ENCODE peak calls at places on chromosome 16, in seven cellular contexts. N is bronchial epithelial cell, J is uterus, C is SK-N-SH, B is endodermal cell, S is lower leg skin, W is brain microvascular endothelial cell. K is an unnamed sample.

GRCh38 chr16:57111420-57111819 is 19.0 kb downstream of the CPNE2 start:
- DNase-seq in B (no peak), C (no peak), N (no peak), S (no peak), J (no peak), W (no peak), K (no peak)

GRCh38 chr16:27595461-27595860 is 45.5 kb downstream of the KATNIP start:
- DNase-seq in B (no peak), J (no peak), C (no peak), S (no peak), W (no peak), N (no peak), K (no peak)

GRCh38 chr16:67184453-67185002 is 765 bp upstream of the MATCAP1 start:
- DNase-seq in B (peak; percentile 76), C (peak; percentile 76), J (no peak), W (no peak), S (no peak), N (no peak), K (peak; percentile 52)

GRCh38 chr16:16063685-16064084 is 114.3 kb downstream of the ABCC1 start:
- DNase-seq in S (no peak), J (no peak), W (no peak), C (no peak), N (no peak), B (no peak), K (no peak)

GRCh38 chr16:87246269-87247065 is 70.7 kb downstream of the C16orf95 start:
- DNase-seq in C (no peak), B (no peak), S (peak; percentile 65), N (no peak), W (no peak), J (no peak), K (no peak)

GRCh38 chr16:49588729-49589384 is 215.3 kb downstream of the C16orf78 start:
- DNase-seq in W (peak; percentile 86), B (peak; percentile 52), S (peak; percentile 58), C (no peak), N (peak; percentile 3), J (no peak), K (no peak)

GRCh38 chr16:74499114-74499513 is 77.8 kb upstream of the CLEC18B start:
- DNase-seq in J (no peak), C (no peak), W (no peak), S (no peak), N (no peak), B (no peak), K (no peak)

GRCh38 chr16:58814348-58814801 is 80.3 kb upstream of the GOT2 start:
- DNase-seq in N (peak; percentile 26), C (peak; percentile 70), W (peak; percentile 12), B (peak; percentile 75), S (no peak), J (peak; percentile 21), K (peak; percentile 34)

GRCh38 chr16:67396159-67396774 is 3.0 kb upstream of the TPPP3 start:
- DNase-seq in N (peak; percentile 89), B (peak; percentile 94), C (peak; percentile 87), J (peak; percentile 73), W (peak; percentile 90), S (peak; percentile 94), K (peak; percentile 96)

GRCh38 chr16:53974484-53975115 is 270.6 kb downstream of the FTO start:
- DNase-seq in W (no peak), B (no peak), C (no peak), S (no peak), N (no peak), J (no peak), K (no peak)

GRCh38 chr16:87628940-87629339 is 26.6 kb downstream of the JPH3 start:
- DNase-seq in W (peak; percentile 16), B (no peak), S (no peak), C (no peak), J (no peak), N (peak; percentile 88), K (no peak)

GRCh38 chr16:87484487-87485331 is 8.1 kb downstream of the ZCCHC14 start:
- DNase-seq in B (no peak), C (no peak), W (no peak), S (no peak), J (no peak), N (peak; percentile 64), K (no peak)

GRCh38 chr16:23148513-23149266 is 562 bp downstream of the USP31 start:
- DNase-seq in W (no peak), J (peak; percentile 76), N (no peak), S (peak; percentile 94), B (peak; percentile 69), C (peak; percentile 78), K (peak; percentile 42)

GRCh38 chr16:74288065-74288464 is 8.5 kb upstream of the PSMD7 start:
- DNase-seq in B (no peak), C (no peak), W (no peak), S (no peak), N (no peak), J (no peak), K (no peak)

GRCh38 chr16:17211797-17212196 is 259.0 kb downstream of the XYLT1 start:
- DNase-seq in S (no peak), B (peak; percentile 89), W (no peak), C (peak; percentile 21), N (no peak), J (no peak), K (peak; percentile 47)

GRCh38 chr16:8885674-8886592 is 3.8 kb downstream of the LITAFD start:
- DNase-seq in C (peak; percentile 69), S (no peak), W (no peak), J (no peak), N (peak; percentile 41), B (peak; percentile 76), K (peak; percentile 51)

GRCh38 chr16:4315185-4316102 is at the start of gene GLIS2:
- DNase-seq in J (peak; percentile 82), S (peak; percentile 93), C (peak; percentile 94), N (no peak), W (no peak), B (peak; percentile 90), K (peak; percentile 90)

GRCh38 chr16:149024-149675 is 3.3 kb upstream of the HBZ start:
- DNase-seq in C (peak; percentile 75), W (peak; percentile 36), B (no peak), S (no peak), J (no peak), N (no peak), K (no peak)

GRCh38 chr16:684067-684794 is at the start of gene JMJD8:
- DNase-seq in W (peak; percentile 89), S (peak; percentile 99), N (peak; percentile 87), C (peak; percentile 97), J (peak; percentile 97), B (peak; percentile 98), K (peak; percentile 97)

GRCh38 chr16:8716592-8716991 is 42.2 kb downstream of the ABAT start:
- DNase-seq in J (no peak), C (no peak), N (peak; percentile 98), B (no peak), W (no peak), S (no peak), K (no peak)

GRCh38 chr16:89883346-89884040 is 10.1 kb downstream of the TCF25 start:
- DNase-seq in W (no peak), B (no peak), C (no peak), S (no peak), N (no peak), J (no peak), K (no peak)

GRCh38 chr16:35497399-35497798 is 2038.0 kb downstream of the TP53TG3F start:
- DNase-seq in C (no peak), J (no peak), B (no peak), N (no peak), S (no peak), W (no peak), K (no peak)

GRCh38 chr16:54285414-54286066 is 1.0 kb downstream of the IRX3 start:
- DNase-seq in W (no peak), J (no peak), S (peak; percentile 93), N (no peak), B (peak; percentile 73), C (peak; percentile 80), K (peak; percentile 25)

GRCh38 chr16:23156946-23157460 is 7.8 kb upstream of the USP31 start:
- DNase-seq in B (no peak), S (no peak), N (no peak), J (no peak), C (no peak), W (no peak), K (no peak)

GRCh38 chr16:11412175-11412904 is 67.1 kb downstream of the RMI2 start:
- DNase-seq in S (no peak), W (no peak), J (no peak), B (no peak), N (no peak), C (no peak), K (no peak)

GRCh38 chr16:19098173-19098572 is 15.6 kb upstream of the ITPRIPL2 start:
- DNase-seq in J (no peak), N (no peak), B (peak; percentile 8), W (no peak), C (no peak), S (peak; percentile 5), K (no peak)

GRCh38 chr16:26648851-26649250 is 417.9 kb upstream of the C16orf82 start:
- DNase-seq in S (no peak), N (no peak), W (no peak), B (no peak), J (no peak), C (no peak), K (no peak)

GRCh38 chr16:85564277-85565051 is 48.7 kb upstream of the GSE1 start:
- DNase-seq in N (no peak), W (no peak), B (no peak), J (no peak), C (no peak), S (no peak), K (no peak)

GRCh38 chr16:75491876-75492275 is 3.4 kb downstream of the CHST6 start:
- DNase-seq in S (no peak), N (no peak), C (peak; percentile 92), W (no peak), B (peak; percentile 76), J (no peak), K (no peak)

DNA sequence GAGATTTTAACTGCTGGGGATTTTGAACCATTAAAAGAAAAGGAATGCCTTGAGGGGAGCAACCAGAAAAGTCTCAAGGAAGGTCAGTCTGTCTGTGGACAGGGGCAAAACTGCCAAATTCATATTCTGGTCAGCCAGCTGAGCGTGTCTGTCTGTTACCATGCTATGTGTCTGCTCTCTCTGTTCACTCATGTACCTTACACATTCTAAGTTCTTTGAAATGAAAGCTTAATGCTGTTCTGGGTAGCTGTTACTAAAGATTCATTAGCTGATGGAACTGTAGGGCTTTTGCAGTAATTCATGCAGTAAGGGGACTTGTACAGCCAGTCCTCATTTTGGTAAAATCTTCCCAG is 115.8 kb downstream of the MRTFB start:
- DNase-seq in W (no peak), C (no peak), B (no peak), J (no peak), S (no peak), N (no peak), K (no peak)
- H3K4me3 ChIP-seq in W (peak overlapping the region; percentile 50), C (peak overlapping the region; percentile 51), B (no peak overlapping the region), J (peak overlapping the region; percentile 24), S (no peak overlapping the region), N (no peak overlapping the region), K (no peak overlapping the region)

GRCh38 chr16:6016530-6017184 is 919.1 kb upstream of the EEF2KMT start:
- DNase-seq in B (peak; percentile 69), W (peak; percentile 37), S (no peak), N (peak; percentile 28), J (no peak), C (peak; percentile 59), K (peak; percentile 16)
- TF ChIP-seq CTCF in B (peak; percentile 86), W (peak; percentile 47), S (no peak), N (peak; percentile 22), J (no peak), C (peak; percentile 16), K (peak; percentile 58)

GRCh38 chr16:48217708-48218107 is 26.4 kb upstream of the LONP2 start:
- DNase-seq in J (no peak), C (no peak), W (no peak), N (no peak), S (no peak), B (no peak), K (no peak)
- H3K4me3 ChIP-seq in J (no peak overlapping the region), C (no peak overlapping the region), W (no peak overlapping the region), N (no peak overlapping the region), S (no peak overlapping the region), B (no peak overlapping the region), K (no peak overlapping the region)

GRCh38 chr16:64892843-64893242 is 229.0 kb downstream of the CDH11 start:
- DNase-seq in C (no peak), B (no peak), W (peak; percentile 91), S (no peak), N (peak; percentile 97), J (no peak), K (no peak)
- TF ChIP-seq CTCF in C (no peak), B (no peak), W (no peak), S (no peak), N (no peak), J (no peak), K (no peak)